ENCODE peak calls at places on chromosomes 7 and 10, in four cellular contexts. G, B, I and T are unnamed samples.

GRCh38 chr10:121914661-121915060 is 13.2 kb downstream of the ATE1 start:
- DNase-seq in I (no peak), G (no peak), B (no peak), T (no peak)

GRCh38 chr10:115141254-115141653 is 48.1 kb downstream of the ATRNL1 start:
- DNase-seq in I (peak), G (peak), B (peak), T (peak)

GRCh38 chr7:95470452-95470851 is 15.3 kb upstream of the ASB4 start:
- DNase-seq in G (no peak), I (peak), B (peak), T (no peak)

GRCh38 chr10:61323757-61324156 is 129.4 kb downstream of the TMEM26 start:
- DNase-seq in I (no peak), B (no peak), G (no peak), T (no peak)

GRCh38 chr7:81004098-81004497 is 85.2 kb upstream of the SEMA3C start:
- DNase-seq in I (no peak), G (no peak), B (no peak), T (peak)

GRCh38 chr7:29970158-29970557 is 19.4 kb downstream of the SCRN1 start:
- DNase-seq in I (no peak), B (no peak), G (no peak), T (no peak)

GRCh38 chr10:78033623-78034470 is at the start of gene RPS24:
- DNase-seq in G (peak), B (peak), I (peak), T (peak)

GRCh38 chr10:59206204-59206720 is 29.8 kb downstream of the PHYHIPL start:
- DNase-seq in B (no peak), G (no peak), I (no peak), T (no peak)

GRCh38 chr7:141841385-141841784 is at the start of gene PRSS37:
- DNase-seq in I (no peak), B (no peak), G (no peak), T (no peak)